ENCODE peak calls at places on chromosomes 12 and 14, in four cellular contexts. V is hippocampal formation; D is fibroblast of pulmonary artery; G is activated T-cell treated with anti-CD3 and anti-CD28 coated beads, Interleukin-2, amount 50 U/mL, for 72 hours. B is an unnamed sample.

GRCh38 chr14:24310666-24311604 is at the start of gene LTB4R:
- DNase-seq in G (peak; percentile 80), D (peak; percentile 82), V (no peak), B (peak; percentile 81)

GRCh38 chr12:101604132-101604531 is 9.4 kb downstream of the MYBPC1 start:
- DNase-seq in D (no peak), V (no peak), G (no peak), B (no peak)

GRCh38 chr12:89252284-89252683 is 100.0 kb downstream of the DUSP6 start:
- DNase-seq in V (no peak), D (no peak), G (peak; percentile 19), B (peak; percentile 21)

GRCh38 chr12:95548056-95548538 is 3.2 kb downstream of the USP44 start:
- DNase-seq in D (no peak), G (peak; percentile 44), V (no peak), B (peak; percentile 48)

GRCh38 chr12:122449317-122449716 is 26.8 kb upstream of the CLIP1 start:
- DNase-seq in D (peak; percentile 95), V (no peak), G (peak; percentile 19), B (peak; percentile 45)

GRCh38 chr12:62291888-62292760 is 31.9 kb downstream of the USP15 start:
- DNase-seq in G (peak; percentile 19), V (no peak), D (no peak), B (peak; percentile 44)

GRCh38 chr12:44422559-44422958 is 453.6 kb downstream of the NELL2 start:
- DNase-seq in V (no peak), G (no peak), D (no peak), B (no peak)

GRCh38 chr12:124687695-124688301 is 120.4 kb upstream of the NCOR2 start:
- DNase-seq in V (peak; percentile 52), G (peak; percentile 6), D (peak; percentile 54), B (peak; percentile 18)

GRCh38 chr14:52434955-52435354 is 117.3 kb downstream of the TXNDC16 start:
- DNase-seq in V (no peak), G (no peak), D (no peak), B (no peak)

GRCh38 chr14:74018704-74019407 is at the start of the genes BBOF1 and ENTPD5:
- DNase-seq in D (peak; percentile 85), G (peak; percentile 89), V (peak; percentile 86), B (peak; percentile 87)

GRCh38 chr14:104467641-104468040 is 111.9 kb upstream of the C14orf180 start:
- DNase-seq in V (no peak), G (no peak), D (no peak), B (no peak)

GRCh38 chr12:1013618-1014489 is 22.8 kb downstream of the ERC1 start:
- DNase-seq in G (no peak), D (peak; percentile 83), V (no peak), B (no peak)

GRCh38 chr12:57730336-57731067 is 8.0 kb downstream of the AGAP2 start:
- DNase-seq in D (no peak), V (no peak), G (no peak), B (no peak)

GRCh38 chr14:56608682-56609081 is 29.1 kb downstream of the TMEM260 start:
- DNase-seq in D (no peak), V (no peak), G (no peak), B (no peak)

GRCh38 chr12:76337583-76337982 is 10.6 kb downstream of the BBS10 start:
- DNase-seq in D (peak; percentile 91), G (no peak), V (no peak), B (no peak)

GRCh38 chr14:28242895-28243294 is 523.7 kb upstream of the FOXG1 start:
- DNase-seq in G (no peak), D (no peak), V (no peak), B (no peak)

GRCh38 chr12:127148318-127148717 is 1118.7 kb upstream of the TMEM132C start:
- DNase-seq in V (no peak), G (no peak), D (no peak), B (no peak)

GRCh38 chr12:53478865-53479264 is 20.4 kb downstream of the MAP3K12 start:
- DNase-seq in D (no peak), V (no peak), G (no peak), B (no peak)

GRCh38 chr14:59126714-59127436 is 61.6 kb upstream of the DAAM1 start:
- DNase-seq in V (peak; percentile 50), D (peak; percentile 80), G (peak; percentile 23), B (peak; percentile 15)

GRCh38 chr12:89825591-89826449 is 117.2 kb upstream of the ATP2B1 start:
- DNase-seq in G (no peak), V (no peak), D (peak; percentile 49), B (no peak)

B was measured in activated CD4-positive, alpha-beta memory T cell treated with anti-CD3 and anti-CD28 coated beads for 36 hours.